ENCODE peak calls at places on chromosomes 16 and 17, in five cellular contexts. F is CD4-positive, alpha-beta memory T cell; K is heart left ventricle; A is endodermal cell; C is aorta. Q is an unnamed sample. For H3K27me3 and H3K4me1, the result is how much of the 10 kb centered on the place peaks cover.

GRCh38 chr16:19309178-19309577 is 23.6 kb downstream of the CLEC19A start:
- DNase-seq in F (no peak), C (no peak), A (no peak), K (no peak), Q (no peak)

GRCh38 chr16:85077039-85077438 is 35.2 kb downstream of the CIBAR2 start:
- DNase-seq in F (no peak), A (no peak), K (no peak), C (no peak), Q (no peak)

GRCh38 chr17:27466748-27467375 is 10.6 kb downstream of the KSR1 start:
- DNase-seq in F (peak), C (no peak), K (peak), A (no peak), Q (no peak)

GRCh38 chr16:14364386-14365199 is 265.5 kb downstream of the PARN start:
- DNase-seq in K (no peak), C (no peak), F (no peak), A (no peak), Q (peak)

GRCh38 chr16:57807968-57808528 is 5.8 kb upstream of the KIFC3 start:
- DNase-seq in A (peak), C (peak), K (peak), F (peak), Q (peak)

GRCh38 chr16:74751658-74752057 is 23.0 kb downstream of the FA2H start:
- DNase-seq in F (no peak), C (peak), K (no peak), A (no peak), Q (no peak)

GRCh38 chr16:57574086-57574485 is 31.6 kb downstream of the ADGRG5 start:
- DNase-seq in C (no peak), F (no peak), K (no peak), A (no peak), Q (no peak)

GRCh38 chr16:71348262-71349085 is 10.0 kb upstream of the CALB2 start:
- DNase-seq in A (no peak), K (no peak), C (no peak), F (no peak), Q (no peak)

GRCh38 chr16:56800355-56800754 is 64.7 kb upstream of the SLC12A3 start:
- DNase-seq in K (no peak), A (no peak), F (no peak), C (no peak), Q (no peak)

GRCh38 chr17:2685696-2686095 is 25.9 kb downstream of the CLUH start:
- DNase-seq in A (peak), F (no peak), C (no peak), K (no peak), Q (no peak)

GRCh38 chr16:77812856-77813523 is 24.6 kb downstream of the VAT1L start:
- DNase-seq in K (no peak), A (no peak), C (no peak), F (no peak), Q (no peak)

GRCh38 chr17:38620551-38621277 is 15.0 kb upstream of the SRCIN1 start:
- DNase-seq in K (no peak), C (peak), A (peak), F (no peak), Q (no peak)
- H3K27me3 ChIP-seq in K (under half), C (under half), A (under half), F (under half), Q (under half)

GRCh38 chr17:38894276-38894675 is 24.4 kb downstream of the LASP1 start:
- DNase-seq in F (no peak), K (no peak), C (no peak), A (no peak), Q (no peak)
- H3K4me1 ChIP-seq in F (half or more), K (half or more), C (under half), A (under half), Q (under half)

GRCh38 chr17:16439867-16440351 is 24.5 kb downstream of the TRPV2 start:
- DNase-seq in C (no peak), F (peak), K (no peak), A (no peak), Q (no peak)
- H3K4me3 ChIP-seq in C (peak), F (peak), K (peak), A (peak), Q (peak)

GRCh38 chr17:61405047-61405685 is 5.5 kb downstream of the TBX2 start:
- DNase-seq in A (peak), K (no peak), C (peak), F (no peak), Q (no peak)

GRCh38 chr17:61404702-61405046 is 5.0 kb downstream of the TBX2 start:
- DNase-seq in F (no peak), K (no peak), C (no peak), A (peak), Q (no peak)

GRCh38 chr17:61402978-61403845 is 3.6 kb downstream of the TBX2 start:
- DNase-seq in A (peak), C (no peak), F (no peak), K (no peak), Q (peak)

GRCh38 chr17:61405686-61406542 is 6.3 kb downstream of the TBX2 start:
- DNase-seq in F (no peak), A (peak), K (no peak), C (peak), Q (no peak)

GRCh38 chr17:61403846-61404701 is 4.4 kb downstream of the TBX2 start:
- DNase-seq in F (no peak), K (no peak), C (peak), A (peak), Q (no peak)
- H3K27me3 ChIP-seq in F (half or more), K (under half), C (under half), A (half or more), Q (under half)

GRCh38 chr17:16975266-16975651 is 3.3 kb upstream of the TNFRSF13B start:
- DNase-seq in K (no peak), F (no peak), C (no peak), A (peak), Q (no peak)
- H3K4me1 ChIP-seq in K (under half), F (under half), C (under half), A (under half), Q (under half)

GRCh38 chr17:59786213-59786535 is 78.7 kb downstream of the VMP1 start:
- DNase-seq in C (no peak), F (no peak), A (no peak), K (no peak), Q (no peak)
- H3K4me3 ChIP-seq in C (no peak), F (peak), A (no peak), K (no peak), Q (no peak)

Q was measured in SJCRH30.